ENCODE peak calls at places on chromosome 20, in nine cellular contexts. One of them, this sample, is unnamed.

GRCh38 chr20:23671479-23671878 is 17.4 kb downstream of the CST4 start:
- DNase-seq in fibroblast of mammary gland: no peak
- DNase-seq in thyroid gland: no peak
- DNase-seq in AG10803: no peak
- DNase-seq in heart left ventricle: no peak
- DNase-seq in fibroblast of the aortic adventitia: no peak
- DNase-seq in A549: no peak
- DNase-seq in GM06990: no peak
- DNase-seq in uterus: no peak
- DNase-seq in this sample: no peak

GRCh38 chr20:56685879-56686278 is 56.8 kb downstream of the TFAP2C start:
- DNase-seq in uterus: no peak
- DNase-seq in A549: no peak
- DNase-seq in AG10803: no peak
- DNase-seq in fibroblast of the aortic adventitia: no peak
- DNase-seq in GM06990: no peak
- DNase-seq in thyroid gland: peak
- DNase-seq in heart left ventricle: no peak
- DNase-seq in fibroblast of mammary gland: no peak
- DNase-seq in this sample: no peak

GRCh38 chr20:61942526-61942925 is 123.2 kb downstream of the TAF4 start:
- DNase-seq in fibroblast of mammary gland: no peak
- DNase-seq in AG10803: no peak
- DNase-seq in uterus: no peak
- DNase-seq in fibroblast of the aortic adventitia: no peak
- DNase-seq in A549: no peak
- DNase-seq in GM06990: no peak
- DNase-seq in thyroid gland: no peak
- DNase-seq in heart left ventricle: peak
- DNase-seq in this sample: no peak

GRCh38 chr20:2402271-2402980 is 21.7 kb downstream of the TGM6 start:
- DNase-seq in heart left ventricle: no peak
- DNase-seq in thyroid gland: no peak
- DNase-seq in uterus: no peak
- DNase-seq in fibroblast of mammary gland: peak
- DNase-seq in GM06990: no peak
- DNase-seq in A549: peak
- DNase-seq in fibroblast of the aortic adventitia: peak
- DNase-seq in AG10803: peak
- DNase-seq in this sample: no peak

GRCh38 chr20:61118429-61119224 is 133.4 kb upstream of the CDH4 start:
- DNase-seq in heart left ventricle: no peak
- DNase-seq in fibroblast of mammary gland: peak
- DNase-seq in thyroid gland: no peak
- DNase-seq in AG10803: peak
- DNase-seq in fibroblast of the aortic adventitia: peak
- DNase-seq in A549: peak
- DNase-seq in GM06990: no peak
- DNase-seq in uterus: no peak
- DNase-seq in this sample: no peak

GRCh38 chr20:49447946-49448809 is 34.3 kb downstream of the KCNB1 start:
- DNase-seq in fibroblast of the aortic adventitia: peak
- DNase-seq in GM06990: no peak
- DNase-seq in thyroid gland: no peak
- DNase-seq in AG10803: peak
- DNase-seq in fibroblast of mammary gland: peak
- DNase-seq in uterus: peak
- DNase-seq in A549: no peak
- DNase-seq in heart left ventricle: peak
- DNase-seq in this sample: no peak

GRCh38 chr20:35011589-35012226 is 56.0 kb downstream of the MYH7B start:
- DNase-seq in heart left ventricle: no peak
- DNase-seq in GM06990: no peak
- DNase-seq in fibroblast of mammary gland: no peak
- DNase-seq in A549: no peak
- DNase-seq in uterus: no peak
- DNase-seq in thyroid gland: no peak
- DNase-seq in fibroblast of the aortic adventitia: no peak
- DNase-seq in AG10803: no peak
- DNase-seq in this sample: no peak

GRCh38 chr20:58515240-58516212 is at the start of gene APCDD1L:
- DNase-seq in AG10803: peak
- DNase-seq in thyroid gland: no peak
- DNase-seq in A549: no peak
- DNase-seq in heart left ventricle: no peak
- DNase-seq in fibroblast of mammary gland: peak
- DNase-seq in fibroblast of the aortic adventitia: peak
- DNase-seq in uterus: no peak
- DNase-seq in GM06990: no peak
- DNase-seq in this sample: no peak

GRCh38 chr20:5553194-5553815 is 196.9 kb upstream of the SHLD1 start:
- DNase-seq in GM06990: no peak
- DNase-seq in heart left ventricle: no peak
- DNase-seq in uterus: no peak
- DNase-seq in AG10803: no peak
- DNase-seq in A549: no peak
- DNase-seq in thyroid gland: no peak
- DNase-seq in fibroblast of the aortic adventitia: no peak
- DNase-seq in fibroblast of mammary gland: no peak
- DNase-seq in this sample: no peak

GRCh38 chr20:5551621-5552020 is 198.6 kb upstream of the SHLD1 start:
- DNase-seq in heart left ventricle: no peak
- DNase-seq in GM06990: no peak
- DNase-seq in thyroid gland: no peak
- DNase-seq in A549: no peak
- DNase-seq in uterus: no peak
- DNase-seq in AG10803: peak
- DNase-seq in fibroblast of the aortic adventitia: no peak
- DNase-seq in fibroblast of mammary gland: peak
- DNase-seq in this sample: no peak

GRCh38 chr20:5549200-5549599 is 201.0 kb upstream of the SHLD1 start:
- DNase-seq in AG10803: no peak
- DNase-seq in A549: no peak
- DNase-seq in uterus: no peak
- DNase-seq in GM06990: no peak
- DNase-seq in fibroblast of mammary gland: no peak
- DNase-seq in thyroid gland: no peak
- DNase-seq in heart left ventricle: no peak
- DNase-seq in fibroblast of the aortic adventitia: no peak
- DNase-seq in this sample: no peak

GRCh38 chr20:5552154-5552553 is 198.0 kb upstream of the SHLD1 start:
- DNase-seq in A549: peak
- DNase-seq in thyroid gland: no peak
- DNase-seq in heart left ventricle: no peak
- DNase-seq in uterus: no peak
- DNase-seq in fibroblast of mammary gland: no peak
- DNase-seq in GM06990: no peak
- DNase-seq in AG10803: no peak
- DNase-seq in fibroblast of the aortic adventitia: no peak
- DNase-seq in this sample: no peak

DNA sequence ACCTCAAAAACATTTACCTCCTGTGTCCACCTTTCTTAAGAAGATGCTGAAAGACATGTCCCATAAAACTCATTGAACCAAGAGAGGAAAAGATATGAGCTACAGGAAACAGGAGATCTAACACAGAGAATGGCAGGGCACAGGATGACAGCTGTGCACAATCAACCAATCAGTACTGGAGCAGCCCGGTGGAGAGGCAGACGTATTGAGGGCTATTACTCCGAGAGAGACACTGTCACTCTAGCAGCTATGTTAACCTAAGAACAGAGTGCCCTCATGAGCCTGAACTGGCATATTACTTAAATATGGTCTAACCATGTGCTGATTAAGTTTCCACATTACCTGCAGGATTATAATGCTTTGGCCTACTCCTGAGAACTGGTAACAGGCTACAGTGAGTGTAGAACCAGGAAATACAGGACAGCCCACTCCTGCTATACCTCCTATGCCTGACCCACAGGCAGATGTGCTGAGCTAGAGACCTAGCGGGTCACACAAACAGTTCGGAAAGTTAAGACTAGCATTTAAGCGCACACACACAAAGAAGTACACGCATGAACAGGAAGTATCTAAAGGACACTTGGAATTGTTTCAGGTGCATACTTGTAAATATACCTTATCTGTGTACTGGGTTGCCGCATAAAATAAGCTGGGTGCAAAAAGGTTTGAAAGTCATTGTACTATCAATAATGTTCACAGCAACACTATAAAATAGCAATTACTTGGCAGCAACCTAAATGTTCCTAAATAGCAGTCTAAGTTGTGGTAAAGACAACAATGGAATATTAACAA is 199.3 kb upstream of the SHLD1 start:
- DNase-seq in uterus: no peak
- DNase-seq in thyroid gland: no peak
- DNase-seq in AG10803: no peak
- DNase-seq in heart left ventricle: no peak
- DNase-seq in fibroblast of the aortic adventitia: no peak
- DNase-seq in A549: no peak
- DNase-seq in GM06990: no peak
- DNase-seq in fibroblast of mammary gland: no peak
- DNase-seq in this sample: no peak
- TF ChIP-seq CTCF in uterus: no peak
- TF ChIP-seq CTCF in thyroid gland: no peak
- TF ChIP-seq CTCF in AG10803: no peak
- TF ChIP-seq CTCF in heart left ventricle: no peak
- TF ChIP-seq CTCF in fibroblast of the aortic adventitia: no peak
- TF ChIP-seq CTCF in A549: no peak
- TF ChIP-seq CTCF in GM06990: no peak
- TF ChIP-seq CTCF in fibroblast of mammary gland: no peak
- TF ChIP-seq CTCF in this sample: no peak

DNA sequence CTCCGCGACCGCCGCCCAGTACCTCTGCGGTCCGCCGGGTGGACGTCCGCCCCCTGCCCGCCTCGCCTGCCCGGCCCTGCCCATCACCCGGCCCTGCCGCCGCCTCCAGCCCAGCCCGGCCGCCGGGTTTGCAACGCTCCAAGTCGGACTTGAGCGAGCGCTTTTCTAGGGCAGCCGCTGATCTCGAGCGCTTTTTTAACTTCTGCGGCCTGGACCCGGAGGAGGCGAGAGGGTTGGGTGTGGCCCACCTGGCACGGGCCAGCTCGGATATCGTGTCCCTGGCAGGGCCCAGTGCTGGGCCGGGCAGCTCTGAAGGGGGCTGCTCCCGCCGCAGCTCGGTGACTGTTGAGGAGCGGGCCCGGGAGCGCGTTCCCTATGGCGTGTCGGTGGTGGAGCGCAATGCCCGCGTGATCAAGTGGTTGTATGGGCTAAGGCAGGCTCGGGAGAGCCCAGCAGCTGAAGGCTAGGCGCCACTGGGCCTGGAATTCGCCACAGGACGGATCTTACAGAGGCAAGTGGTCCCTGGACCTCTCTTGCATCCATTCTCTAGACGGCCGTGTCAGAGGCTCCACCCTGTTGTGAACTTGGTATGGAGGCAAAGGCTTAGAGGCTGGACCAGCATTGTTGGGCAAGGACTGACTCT is 11.8 kb downstream of the FAM110A start:
- DNase-seq in AG10803: no peak
- DNase-seq in thyroid gland: no peak
- DNase-seq in fibroblast of the aortic adventitia: no peak
- DNase-seq in heart left ventricle: no peak
- DNase-seq in GM06990: no peak
- DNase-seq in fibroblast of mammary gland: no peak
- DNase-seq in A549: no peak
- DNase-seq in uterus: no peak
- DNase-seq in this sample: no peak
- H3K4me3 ChIP-seq in AG10803: no peak
- H3K4me3 ChIP-seq in thyroid gland: no peak
- H3K4me3 ChIP-seq in fibroblast of the aortic adventitia: no peak
- H3K4me3 ChIP-seq in heart left ventricle: no peak
- H3K4me3 ChIP-seq in GM06990: no peak
- H3K4me3 ChIP-seq in fibroblast of mammary gland: no peak
- H3K4me3 ChIP-seq in A549: no peak
- H3K4me3 ChIP-seq in uterus: no peak
- H3K4me3 ChIP-seq in this sample: peak

DNA sequence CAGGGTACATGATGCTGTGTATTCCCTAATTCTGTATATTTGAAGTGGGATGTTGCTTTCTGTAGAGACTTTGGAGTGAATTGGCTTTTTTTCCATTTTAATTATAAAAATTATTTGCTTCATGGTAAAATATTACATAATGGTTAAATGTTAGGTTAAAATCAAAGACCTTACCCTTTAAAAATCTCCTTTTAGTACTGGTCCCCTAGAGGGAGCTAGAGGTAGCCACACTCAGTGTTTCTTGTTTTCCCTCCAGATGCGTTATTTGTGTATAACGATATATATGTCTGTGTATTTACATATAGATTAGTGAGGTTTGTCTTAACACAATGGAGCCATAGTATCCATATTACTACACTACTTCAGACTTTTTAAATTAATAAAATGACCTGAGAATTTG is 146.7 kb downstream of the PLCB4 start:
- DNase-seq in AG10803: no peak
- DNase-seq in thyroid gland: no peak
- DNase-seq in fibroblast of the aortic adventitia: no peak
- DNase-seq in heart left ventricle: no peak
- DNase-seq in GM06990: no peak
- DNase-seq in uterus: no peak
- DNase-seq in fibroblast of mammary gland: no peak
- DNase-seq in A549: peak
- DNase-seq in this sample: no peak
- TF ChIP-seq CTCF in AG10803: peak
- TF ChIP-seq CTCF in thyroid gland: no peak
- TF ChIP-seq CTCF in fibroblast of the aortic adventitia: peak
- TF ChIP-seq CTCF in heart left ventricle: no peak
- TF ChIP-seq CTCF in GM06990: peak
- TF ChIP-seq CTCF in uterus: no peak
- TF ChIP-seq CTCF in fibroblast of mammary gland: peak
- TF ChIP-seq CTCF in A549: peak
- TF ChIP-seq CTCF in this sample: no peak

GRCh38 chr20:11776687-11777086 is 141.0 kb upstream of the BTBD3 start:
- DNase-seq in fibroblast of mammary gland: peak
- DNase-seq in heart left ventricle: no peak
- DNase-seq in thyroid gland: no peak
- DNase-seq in AG10803: peak
- DNase-seq in uterus: no peak
- DNase-seq in GM06990: no peak
- DNase-seq in fibroblast of the aortic adventitia: peak
- DNase-seq in A549: no peak
- DNase-seq in this sample: no peak

GRCh38 chr20:11777861-11778570 is 139.7 kb upstream of the BTBD3 start:
- DNase-seq in GM06990: no peak
- DNase-seq in fibroblast of the aortic adventitia: peak
- DNase-seq in thyroid gland: no peak
- DNase-seq in A549: no peak
- DNase-seq in uterus: no peak
- DNase-seq in fibroblast of mammary gland: peak
- DNase-seq in heart left ventricle: no peak
- DNase-seq in AG10803: peak
- DNase-seq in this sample: no peak

GRCh38 chr20:11780765-11781369 is 136.8 kb upstream of the BTBD3 start:
- DNase-seq in fibroblast of mammary gland: no peak
- DNase-seq in GM06990: no peak
- DNase-seq in uterus: no peak
- DNase-seq in thyroid gland: no peak
- DNase-seq in AG10803: no peak
- DNase-seq in fibroblast of the aortic adventitia: no peak
- DNase-seq in heart left ventricle: no peak
- DNase-seq in A549: no peak
- DNase-seq in this sample: no peak

GRCh38 chr20:11772226-11772730 is 145.4 kb upstream of the BTBD3 start:
- DNase-seq in fibroblast of the aortic adventitia: no peak
- DNase-seq in uterus: no peak
- DNase-seq in AG10803: no peak
- DNase-seq in GM06990: no peak
- DNase-seq in heart left ventricle: no peak
- DNase-seq in A549: no peak
- DNase-seq in thyroid gland: no peak
- DNase-seq in fibroblast of mammary gland: no peak
- DNase-seq in this sample: no peak

DNA sequence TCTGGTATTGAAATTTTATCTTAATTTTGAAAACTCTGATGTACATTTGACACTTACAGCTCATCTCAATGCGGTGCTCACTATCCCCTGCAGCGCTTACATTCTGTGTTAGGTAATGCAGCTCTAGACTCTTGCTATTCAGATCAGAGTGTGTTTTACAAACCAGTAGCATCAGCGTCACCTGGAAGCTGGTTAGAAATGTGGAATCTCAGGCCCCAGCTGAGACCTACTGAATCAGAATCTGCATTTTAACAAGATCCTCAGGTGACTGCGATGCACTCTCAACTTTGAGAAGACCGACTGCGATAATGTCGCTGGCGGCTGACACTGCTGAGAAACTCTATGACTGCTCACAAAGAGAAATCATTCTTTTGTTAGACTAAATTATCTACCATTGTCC is 140.3 kb upstream of the BTBD3 start:
- DNase-seq in heart left ventricle: no peak
- DNase-seq in uterus: no peak
- DNase-seq in thyroid gland: no peak
- DNase-seq in AG10803: no peak
- DNase-seq in fibroblast of mammary gland: no peak
- DNase-seq in GM06990: no peak
- DNase-seq in fibroblast of the aortic adventitia: no peak
- DNase-seq in A549: no peak
- DNase-seq in this sample: no peak
- H3K4me3 ChIP-seq in heart left ventricle: no peak
- H3K4me3 ChIP-seq in uterus: no peak
- H3K4me3 ChIP-seq in thyroid gland: no peak
- H3K4me3 ChIP-seq in AG10803: no peak
- H3K4me3 ChIP-seq in fibroblast of mammary gland: no peak
- H3K4me3 ChIP-seq in GM06990: no peak
- H3K4me3 ChIP-seq in fibroblast of the aortic adventitia: no peak
- H3K4me3 ChIP-seq in A549: no peak
- H3K4me3 ChIP-seq in this sample: peak

This sample was measured in coronary artery.